ENCODE peak calls at places on chromosomes 3 and 15, in five cellular contexts. A is stomach, P is heart left ventricle, B is ovary, I is left lung. M is an unnamed sample.

GRCh38 chr3:152177757-152178156 is 91.0 kb upstream of the MBNL1 start:
- DNase-seq in P (no peak), I (no peak), B (no peak), A (no peak), M (no peak)

GRCh38 chr3:102059145-102059943 is 210.0 kb downstream of the NFKBIZ start:
- DNase-seq in B (no peak), P (no peak), I (no peak), A (no peak), M (no peak)

GRCh38 chr3:160312014-160312624 is 86.9 kb downstream of the C3orf80 start:
- DNase-seq in A (no peak), P (no peak), B (no peak), I (no peak), M (no peak)

GRCh38 chr3:60010778-60011177 is 961.0 kb upstream of the CFAP20DC start:
- DNase-seq in B (no peak), A (no peak), I (no peak), P (no peak), M (no peak)

GRCh38 chr3:52188586-52189404 is 9.2 kb upstream of the ALAS1 start:
- DNase-seq in I (no peak), A (peak), P (no peak), B (no peak), M (no peak)

GRCh38 chr3:151169700-151170224 is 33.3 kb downstream of the GPR171 start:
- DNase-seq in I (peak), A (no peak), P (peak), B (no peak), M (no peak)

GRCh38 chr3:129723558-129724324 is 117.3 kb upstream of the PLXND1 start:
- DNase-seq in A (no peak), P (peak), B (peak), I (no peak), M (peak)

GRCh38 chr3:128112406-128112968 is 11.1 kb downstream of the RUVBL1 start:
- DNase-seq in B (no peak), P (no peak), A (no peak), I (no peak), M (peak)

GRCh38 chr3:66492672-66493071 is 8.2 kb downstream of the LRIG1 start:
- DNase-seq in I (no peak), B (no peak), P (no peak), A (peak), M (no peak)
- H3K4me3 ChIP-seq in I (no peak), B (no peak), P (no peak), A (peak), M (no peak)

DNA sequence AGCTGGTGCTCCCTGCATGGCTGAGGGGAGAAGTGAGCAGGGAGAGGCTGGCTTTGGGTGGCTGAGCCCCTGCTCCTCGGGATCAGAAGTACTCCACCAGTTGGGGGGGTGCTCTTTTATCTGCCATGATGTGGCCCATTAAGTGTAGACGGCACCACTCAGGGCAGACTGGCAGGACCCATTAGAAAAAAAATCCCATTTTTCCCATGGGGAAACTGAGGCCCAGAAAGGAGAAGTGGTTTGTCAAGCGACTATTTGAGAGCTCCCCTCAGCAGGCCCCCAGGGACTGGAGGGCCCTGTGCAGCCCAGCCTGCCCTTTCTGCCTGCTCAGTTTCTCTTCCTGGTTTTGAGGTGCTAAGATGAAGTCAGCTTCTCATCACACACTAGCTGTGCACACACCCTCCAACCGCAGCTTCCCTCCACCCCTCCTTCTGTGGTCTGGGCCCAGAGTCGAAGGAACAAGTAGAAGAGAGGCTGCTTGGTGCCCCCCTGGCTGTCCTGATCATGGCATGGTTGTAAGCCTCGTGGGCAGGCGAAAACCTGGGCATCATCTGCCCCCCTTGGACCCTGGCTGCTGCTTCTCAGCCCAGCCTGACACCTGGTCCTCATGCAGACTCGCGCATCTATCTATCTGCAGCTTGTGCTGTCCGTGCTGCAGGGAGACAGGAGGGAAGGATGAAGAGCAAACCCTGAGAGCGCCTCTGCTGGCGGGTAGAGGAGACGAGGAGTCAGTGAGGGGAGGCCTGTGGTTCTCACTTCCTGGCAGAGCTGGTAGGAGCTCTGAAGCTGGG is 5.6 kb downstream of the CSK start:
- DNase-seq in B (no peak), P (peak), A (peak), I (peak), M (peak)
- H3K4me3 ChIP-seq in B (no peak), P (no peak), A (peak), I (no peak), M (no peak)

GRCh38 chr3:48595526-48596121 is 495 bp upstream of the COL7A1 start:
- DNase-seq in P (peak), A (peak), I (peak), B (peak), M (peak)
- H3K4me3 ChIP-seq in P (peak), A (peak), I (no peak), B (peak), M (peak)

GRCh38 chr15:72796210-72796514 is 12.6 kb upstream of the ADPGK start:
- DNase-seq in A (no peak), I (no peak), P (no peak), B (no peak), M (no peak)
- H3K4me3 ChIP-seq in A (peak), I (peak), P (peak), B (peak), M (no peak)

DNA sequence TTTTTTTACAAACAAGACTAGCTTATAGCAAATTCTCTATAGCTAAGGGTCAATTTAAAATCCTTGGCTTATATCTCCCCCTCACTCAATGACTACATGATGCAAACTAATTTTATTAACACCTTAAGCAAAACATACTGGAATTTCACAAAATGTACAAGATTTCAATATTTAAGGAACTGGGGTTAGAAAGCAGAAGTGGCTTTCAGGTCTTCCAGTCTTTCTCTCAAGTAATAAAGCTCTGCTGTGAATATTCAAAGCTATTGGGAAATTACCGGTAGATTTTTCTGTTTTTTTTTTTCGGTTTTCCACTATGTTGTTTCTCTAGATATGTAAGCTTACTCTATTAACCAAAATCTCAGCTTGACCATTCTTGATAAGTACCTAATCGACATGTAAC is 3.9 kb downstream of the EPM2AIP1 start:
- DNase-seq in P (no peak), A (no peak), I (no peak), B (no peak), M (no peak)
- H3K4me3 ChIP-seq in P (peak), A (peak), I (no peak), B (no peak), M (no peak)

GRCh38 chr3:43287514-43287913 is 1.2 kb downstream of the SNRK start:
- DNase-seq in A (no peak), I (no peak), B (no peak), P (no peak), M (no peak)
- H3K4me3 ChIP-seq in A (peak), I (peak), B (peak), P (peak), M (peak)

GRCh38 chr3:146159616-146160232 is 1.3 kb downstream of the PLOD2 start:
- DNase-seq in A (no peak), B (no peak), I (no peak), P (no peak), M (no peak)
- H3K4me3 ChIP-seq in A (peak), B (peak), I (peak), P (peak), M (peak)

DNA sequence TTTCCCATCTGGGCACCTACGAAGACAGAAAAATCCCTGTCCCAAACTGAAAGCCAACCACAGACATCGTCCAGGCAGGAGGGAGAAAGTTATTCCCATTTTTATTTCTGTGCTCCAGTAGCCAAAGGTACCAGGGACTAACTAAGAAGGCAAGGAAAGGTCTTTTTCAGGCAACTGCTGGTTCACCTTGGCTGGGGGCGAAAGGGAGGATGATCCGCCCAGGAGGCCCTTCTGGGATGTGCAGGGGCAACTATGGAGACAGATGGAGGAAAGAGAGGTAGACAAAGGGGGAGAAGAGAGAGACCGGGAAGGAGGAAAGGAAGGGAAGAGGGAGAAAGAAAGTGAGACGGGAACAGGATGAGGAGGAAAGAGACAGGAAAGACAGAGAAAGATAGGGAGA is 13.3 kb downstream of the WNT5A start:
- DNase-seq in A (no peak), I (no peak), B (no peak), P (no peak), M (no peak)
- H3K4me3 ChIP-seq in A (no peak), I (no peak), B (no peak), P (no peak), M (no peak)

GRCh38 chr3:173396191-173397041 is 1.1 kb upstream of the NLGN1 start:
- DNase-seq in B (no peak), A (no peak), P (peak), I (no peak), M (peak)

GRCh38 chr3:173397161-173398110 is at the start of gene NLGN1:
- DNase-seq in P (peak), B (peak), I (peak), A (peak), M (peak)

GRCh38 chr3:173399001-173399400 is 1.5 kb downstream of the NLGN1 start:
- DNase-seq in B (no peak), P (no peak), I (no peak), A (no peak), M (peak)

GRCh38 chr3:173395412-173396181 is 1.9 kb upstream of the NLGN1 start:
- DNase-seq in A (peak), I (peak), P (peak), B (peak), M (peak)

DNA sequence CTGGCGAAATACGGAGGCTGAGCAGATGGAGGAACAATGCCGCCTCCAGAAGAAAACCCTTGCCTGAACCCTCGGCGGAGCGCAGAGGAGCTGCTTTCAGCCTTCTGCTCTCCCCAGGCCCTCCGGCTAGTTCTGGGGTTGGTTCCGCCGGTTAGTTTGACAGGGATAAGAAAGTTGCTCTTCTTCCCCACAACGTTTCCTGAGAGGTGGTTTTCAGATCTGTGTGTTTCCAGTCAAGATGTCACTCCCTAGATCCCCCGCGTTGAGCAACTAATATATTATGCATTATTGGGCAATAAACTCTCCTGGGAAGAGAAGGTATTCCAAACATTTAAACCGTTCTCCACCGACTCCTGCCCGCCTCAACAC is 551 bp downstream of the NLGN1 start:
- DNase-seq in A (no peak), P (no peak), B (no peak), I (peak), M (no peak)
- H3K4me3 ChIP-seq in A (peak), P (peak), B (peak), I (peak), M (peak)

M was measured in astrocyte of the spinal cord.